ENCODE peak calls at places on chromosomes 1 and 21, in seven cellular contexts. One of them, this sample, is unnamed.

GRCh38 chr21:33848252-33848953 is 67.2 kb downstream of the ATP5PO start:
- DNase-seq in cardiac muscle cell: no peak
- DNase-seq in A549: no peak
- DNase-seq in neuronal stem cell: no peak
- DNase-seq in epithelial cell of proximal tubule: no peak
- DNase-seq in body of pancreas: no peak
- DNase-seq in NB4: no peak
- DNase-seq in this sample: no peak

GRCh38 chr1:7247683-7248401 is 462.6 kb downstream of the CAMTA1 start:
- DNase-seq in cardiac muscle cell: no peak
- DNase-seq in A549: no peak
- DNase-seq in neuronal stem cell: no peak
- DNase-seq in epithelial cell of proximal tubule: no peak
- DNase-seq in body of pancreas: no peak
- DNase-seq in NB4: no peak
- DNase-seq in this sample: no peak

GRCh38 chr1:100485855-100486258 is 52.1 kb upstream of the GPR88 start:
- DNase-seq in cardiac muscle cell: no peak
- DNase-seq in A549: no peak
- DNase-seq in neuronal stem cell: no peak
- DNase-seq in epithelial cell of proximal tubule: no peak
- DNase-seq in body of pancreas: no peak
- DNase-seq in NB4: no peak
- DNase-seq in this sample: peak

GRCh38 chr1:192575499-192576189 is at the start of gene RGS1:
- DNase-seq in cardiac muscle cell: no peak
- DNase-seq in A549: no peak
- DNase-seq in neuronal stem cell: no peak
- DNase-seq in epithelial cell of proximal tubule: no peak
- DNase-seq in body of pancreas: peak
- DNase-seq in NB4: peak
- DNase-seq in this sample: no peak

GRCh38 chr21:39125752-39126485 is 57.3 kb downstream of the PSMG1 start:
- DNase-seq in cardiac muscle cell: peak
- DNase-seq in A549: no peak
- DNase-seq in neuronal stem cell: peak
- DNase-seq in epithelial cell of proximal tubule: peak
- DNase-seq in body of pancreas: peak
- DNase-seq in NB4: peak
- DNase-seq in this sample: peak

GRCh38 chr1:184745929-184746583 is 8.6 kb downstream of the EDEM3 start:
- DNase-seq in cardiac muscle cell: peak
- DNase-seq in A549: no peak
- DNase-seq in neuronal stem cell: no peak
- DNase-seq in epithelial cell of proximal tubule: no peak
- DNase-seq in body of pancreas: no peak
- DNase-seq in NB4: peak
- DNase-seq in this sample: no peak

GRCh38 chr1:50976111-50976889 is 6.3 kb downstream of the CDKN2C start:
- DNase-seq in cardiac muscle cell: no peak
- DNase-seq in A549: no peak
- DNase-seq in neuronal stem cell: no peak
- DNase-seq in epithelial cell of proximal tubule: no peak
- DNase-seq in body of pancreas: no peak
- DNase-seq in NB4: no peak
- DNase-seq in this sample: no peak

GRCh38 chr21:46621457-46622182 is 13.9 kb upstream of the PRMT2 start:
- DNase-seq in cardiac muscle cell: no peak
- DNase-seq in A549: no peak
- DNase-seq in neuronal stem cell: no peak
- DNase-seq in epithelial cell of proximal tubule: no peak
- DNase-seq in body of pancreas: no peak
- DNase-seq in NB4: no peak
- DNase-seq in this sample: no peak

GRCh38 chr21:35046223-35046690 is 2.8 kb downstream of the RUNX1 start:
- DNase-seq in cardiac muscle cell: no peak
- DNase-seq in A549: no peak
- DNase-seq in neuronal stem cell: no peak
- DNase-seq in epithelial cell of proximal tubule: no peak
- DNase-seq in body of pancreas: no peak
- DNase-seq in NB4: peak
- DNase-seq in this sample: no peak

GRCh38 chr1:112866151-112866550 is 89.8 kb downstream of the SLC16A1 start:
- DNase-seq in cardiac muscle cell: peak
- DNase-seq in A549: peak
- DNase-seq in neuronal stem cell: no peak
- DNase-seq in epithelial cell of proximal tubule: peak
- DNase-seq in body of pancreas: no peak
- DNase-seq in NB4: no peak
- DNase-seq in this sample: peak

GRCh38 chr21:39715804-39716397 is 29.1 kb upstream of the IGSF5 start:
- DNase-seq in cardiac muscle cell: peak
- DNase-seq in A549: peak
- DNase-seq in neuronal stem cell: peak
- DNase-seq in epithelial cell of proximal tubule: no peak
- DNase-seq in body of pancreas: peak
- DNase-seq in NB4: peak
- DNase-seq in this sample: peak

GRCh38 chr1:8966606-8967005 is 20.9 kb downstream of the CA6 start:
- DNase-seq in cardiac muscle cell: no peak
- DNase-seq in A549: no peak
- DNase-seq in neuronal stem cell: no peak
- DNase-seq in epithelial cell of proximal tubule: no peak
- DNase-seq in body of pancreas: no peak
- DNase-seq in NB4: no peak
- DNase-seq in this sample: no peak

GRCh38 chr1:85363102-85363501 is 86.7 kb upstream of the BCL10 start:
- DNase-seq in cardiac muscle cell: no peak
- DNase-seq in A549: no peak
- DNase-seq in neuronal stem cell: no peak
- DNase-seq in epithelial cell of proximal tubule: no peak
- DNase-seq in body of pancreas: no peak
- DNase-seq in NB4: no peak
- DNase-seq in this sample: no peak

GRCh38 chr1:209787551-209787950 is 3.2 kb upstream of the C1orf74 start:
- DNase-seq in cardiac muscle cell: peak
- DNase-seq in A549: no peak
- DNase-seq in neuronal stem cell: no peak
- DNase-seq in epithelial cell of proximal tubule: no peak
- DNase-seq in body of pancreas: peak
- DNase-seq in NB4: no peak
- DNase-seq in this sample: no peak

GRCh38 chr1:2151252-2151651 is 43.3 kb downstream of the FAAP20 start:
- DNase-seq in cardiac muscle cell: peak
- DNase-seq in A549: no peak
- DNase-seq in neuronal stem cell: no peak
- DNase-seq in epithelial cell of proximal tubule: no peak
- DNase-seq in body of pancreas: no peak
- DNase-seq in NB4: peak
- DNase-seq in this sample: no peak

GRCh38 chr21:17200250-17200649 is 312.6 kb upstream of the CXADR start:
- DNase-seq in cardiac muscle cell: no peak
- DNase-seq in A549: no peak
- DNase-seq in neuronal stem cell: no peak
- DNase-seq in epithelial cell of proximal tubule: no peak
- DNase-seq in body of pancreas: no peak
- DNase-seq in NB4: no peak
- DNase-seq in this sample: no peak

GRCh38 chr1:166032901-166033371 is 133.9 kb downstream of the FAM78B start:
- DNase-seq in cardiac muscle cell: no peak
- DNase-seq in A549: no peak
- DNase-seq in neuronal stem cell: no peak
- DNase-seq in epithelial cell of proximal tubule: no peak
- DNase-seq in body of pancreas: peak
- DNase-seq in NB4: no peak
- DNase-seq in this sample: no peak

DNA sequence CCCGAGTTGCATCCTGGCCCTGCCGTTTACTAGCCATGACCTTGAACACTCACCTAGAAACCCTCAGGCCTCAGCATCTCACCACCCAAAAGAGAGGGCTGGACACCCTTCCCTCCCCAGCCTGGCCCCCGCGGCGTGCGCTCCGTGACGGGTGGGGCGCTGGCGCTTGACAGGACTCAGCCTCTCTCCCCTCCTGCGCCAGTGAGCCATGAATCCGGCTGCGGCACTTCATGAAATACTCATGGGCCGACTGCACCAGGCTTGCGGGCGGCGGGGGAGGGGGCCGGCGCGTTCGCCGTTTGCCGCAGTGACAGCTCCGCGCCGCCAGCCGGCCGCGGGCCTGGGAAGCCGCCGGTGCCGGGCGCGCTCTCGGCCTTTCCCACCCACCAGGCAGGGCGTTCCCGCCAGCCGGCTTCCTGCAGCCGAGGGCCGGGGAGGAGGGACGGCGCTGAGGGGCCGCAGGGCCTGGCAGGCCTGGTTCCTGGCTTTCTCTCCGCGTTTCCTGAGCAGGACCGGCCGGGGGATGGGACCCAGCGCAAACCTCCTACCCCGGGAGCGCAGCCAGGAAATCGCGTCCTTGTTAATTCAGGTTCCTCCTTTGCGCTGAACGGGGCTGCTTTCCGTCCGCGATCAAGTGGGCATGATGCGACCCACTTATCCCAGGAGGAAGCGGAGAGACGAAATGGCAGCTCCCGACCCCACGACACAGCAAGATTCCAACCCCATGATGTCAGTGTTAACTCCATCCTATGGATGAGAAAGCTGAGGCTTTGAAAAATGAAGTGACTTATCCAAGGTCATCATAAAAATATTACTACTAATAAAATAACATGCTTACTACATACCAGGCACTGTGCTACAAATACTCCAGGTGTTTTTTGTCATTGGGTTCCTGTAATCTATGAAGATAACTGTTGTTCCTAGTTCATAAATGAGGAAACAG is 9.1 kb upstream of the LUZP1 start:
- DNase-seq in cardiac muscle cell: peak
- DNase-seq in A549: no peak
- DNase-seq in neuronal stem cell: peak
- DNase-seq in epithelial cell of proximal tubule: no peak
- DNase-seq in body of pancreas: peak
- DNase-seq in NB4: peak
- DNase-seq in this sample: peak
- H3K4me3 ChIP-seq in cardiac muscle cell: peak
- H3K4me3 ChIP-seq in A549: peak
- H3K4me3 ChIP-seq in neuronal stem cell: peak
- H3K4me3 ChIP-seq in epithelial cell of proximal tubule: peak
- H3K4me3 ChIP-seq in body of pancreas: peak
- H3K4me3 ChIP-seq in NB4: peak
- H3K4me3 ChIP-seq in this sample: peak

GRCh38 chr1:230278871-230279582 is 147.1 kb downstream of the PGBD5 start:
- DNase-seq in cardiac muscle cell: no peak
- DNase-seq in A549: no peak
- DNase-seq in neuronal stem cell: no peak
- DNase-seq in epithelial cell of proximal tubule: no peak
- DNase-seq in body of pancreas: no peak
- DNase-seq in NB4: no peak
- DNase-seq in this sample: no peak
- H3K4me3 ChIP-seq in cardiac muscle cell: no peak
- H3K4me3 ChIP-seq in A549: no peak
- H3K4me3 ChIP-seq in neuronal stem cell: no peak
- H3K4me3 ChIP-seq in epithelial cell of proximal tubule: no peak
- H3K4me3 ChIP-seq in body of pancreas: no peak
- H3K4me3 ChIP-seq in NB4: no peak
- H3K4me3 ChIP-seq in this sample: no peak

GRCh38 chr1:204714861-204715511 is 29.4 kb upstream of the LRRN2 start:
- DNase-seq in cardiac muscle cell: no peak
- DNase-seq in A549: no peak
- DNase-seq in neuronal stem cell: peak
- DNase-seq in epithelial cell of proximal tubule: no peak
- DNase-seq in body of pancreas: no peak
- DNase-seq in NB4: no peak
- DNase-seq in this sample: no peak
- H3K4me3 ChIP-seq in cardiac muscle cell: no peak
- H3K4me3 ChIP-seq in A549: no peak
- H3K4me3 ChIP-seq in neuronal stem cell: no peak
- H3K4me3 ChIP-seq in epithelial cell of proximal tubule: no peak
- H3K4me3 ChIP-seq in body of pancreas: no peak
- H3K4me3 ChIP-seq in NB4: no peak
- H3K4me3 ChIP-seq in this sample: no peak

DNA sequence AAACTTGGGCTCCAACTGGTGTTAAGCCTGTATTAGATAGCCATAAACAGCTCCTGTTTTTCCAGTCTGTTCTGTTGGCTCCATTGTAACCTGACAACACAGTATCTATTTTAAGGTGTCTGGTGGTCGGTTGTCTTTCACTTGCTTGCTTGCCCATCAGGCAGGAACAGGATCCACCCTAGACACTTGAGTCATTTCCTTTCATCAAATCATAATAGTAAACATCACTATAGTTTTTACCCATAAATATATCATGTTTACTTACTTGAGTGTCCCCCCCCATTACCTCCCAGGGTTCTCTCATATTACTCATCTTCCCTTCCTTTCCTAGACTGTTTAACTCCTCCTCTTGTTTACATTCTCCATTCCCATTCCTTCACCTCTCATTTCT is 2.9 kb downstream of the DDI2 start:
- DNase-seq in cardiac muscle cell: peak
- DNase-seq in A549: peak
- DNase-seq in neuronal stem cell: no peak
- DNase-seq in epithelial cell of proximal tubule: no peak
- DNase-seq in body of pancreas: no peak
- DNase-seq in NB4: peak
- DNase-seq in this sample: no peak
- H3K4me3 ChIP-seq in cardiac muscle cell: no peak
- H3K4me3 ChIP-seq in A549: peak
- H3K4me3 ChIP-seq in neuronal stem cell: no peak
- H3K4me3 ChIP-seq in epithelial cell of proximal tubule: no peak
- H3K4me3 ChIP-seq in body of pancreas: no peak
- H3K4me3 ChIP-seq in NB4: peak
- H3K4me3 ChIP-seq in this sample: no peak

DNA sequence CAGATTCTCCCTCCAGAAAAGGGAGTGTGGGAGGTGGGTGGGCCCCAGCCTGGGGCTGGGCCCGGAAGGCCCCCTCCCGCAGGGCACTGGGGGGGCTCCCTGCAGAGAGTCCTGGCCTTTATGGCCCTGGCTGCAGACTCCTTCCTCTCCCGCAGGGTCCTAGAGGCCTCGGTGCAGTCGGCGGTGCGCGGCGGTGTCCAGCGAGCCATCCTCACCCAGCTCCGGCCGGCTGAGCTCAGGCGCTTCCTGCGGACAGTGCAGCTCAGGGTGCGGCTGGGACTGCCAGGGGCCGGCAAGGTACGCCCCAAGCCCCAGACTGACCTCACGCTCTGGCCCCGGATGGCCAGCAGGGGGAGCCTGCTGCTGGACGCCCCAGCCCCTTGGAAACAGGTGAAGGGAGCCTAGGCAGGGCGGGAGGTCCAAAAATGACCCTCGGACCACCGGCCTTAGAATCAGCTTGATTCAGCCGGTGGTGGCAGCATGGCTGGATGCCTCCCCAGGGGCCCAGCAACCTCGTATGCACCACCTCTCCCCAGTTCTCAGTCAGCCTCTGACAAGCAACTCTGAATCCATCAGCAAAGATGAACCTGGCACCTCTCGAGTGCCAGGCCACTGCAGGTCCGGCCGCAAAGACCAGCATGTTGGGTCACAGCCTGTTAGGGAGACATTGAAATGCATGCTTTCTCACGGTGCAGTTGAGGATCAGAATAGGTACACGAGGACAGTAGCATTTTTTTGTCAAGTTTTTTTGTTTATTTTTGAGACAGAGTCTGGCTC is 20.6 kb downstream of the MTHFR start:
- DNase-seq in cardiac muscle cell: peak
- DNase-seq in A549: peak
- DNase-seq in neuronal stem cell: peak
- DNase-seq in epithelial cell of proximal tubule: no peak
- DNase-seq in body of pancreas: peak
- DNase-seq in NB4: peak
- DNase-seq in this sample: peak
- H3K4me3 ChIP-seq in cardiac muscle cell: peak
- H3K4me3 ChIP-seq in A549: peak
- H3K4me3 ChIP-seq in neuronal stem cell: no peak
- H3K4me3 ChIP-seq in epithelial cell of proximal tubule: peak
- H3K4me3 ChIP-seq in body of pancreas: no peak
- H3K4me3 ChIP-seq in NB4: no peak
- H3K4me3 ChIP-seq in this sample: no peak

GRCh38 chr1:225466848-225467192 is 39.0 kb upstream of the LBR start:
- DNase-seq in cardiac muscle cell: no peak
- DNase-seq in A549: no peak
- DNase-seq in neuronal stem cell: no peak
- DNase-seq in epithelial cell of proximal tubule: no peak
- DNase-seq in body of pancreas: no peak
- DNase-seq in NB4: no peak
- DNase-seq in this sample: no peak
- H3K4me3 ChIP-seq in cardiac muscle cell: no peak
- H3K4me3 ChIP-seq in A549: no peak
- H3K4me3 ChIP-seq in neuronal stem cell: no peak
- H3K4me3 ChIP-seq in epithelial cell of proximal tubule: no peak
- H3K4me3 ChIP-seq in body of pancreas: no peak
- H3K4me3 ChIP-seq in NB4: peak
- H3K4me3 ChIP-seq in this sample: no peak

This sample was measured in Caco-2.